ENCODE peak calls at places on chromosomes 7 and 10, in six cellular contexts. D, R, L, M, O and H are unnamed samples.

GRCh38 chr10:79072994-79073654 is 4.4 kb downstream of the ZMIZ1 start:
- DNase-seq in D (no peak), R (no peak), L (no peak), M (no peak), O (no peak), H (no peak)

GRCh38 chr10:64023926-64024465 is 502.8 kb downstream of the REEP3 start:
- DNase-seq in D (no peak), R (no peak), L (no peak), M (no peak), O (no peak), H (no peak)

GRCh38 chr7:4748267-4748666 is 27.2 kb upstream of the AP5Z1 start:
- DNase-seq in D (no peak), R (no peak), L (no peak), M (no peak), O (no peak), H (no peak)

GRCh38 chr7:100641463-100641859 is at the start of gene TFR2:
- DNase-seq in D (no peak), R (no peak), L (no peak), M (no peak), O (no peak), H (no peak)

GRCh38 chr10:71516890-71517289 is 120.2 kb downstream of the CDH23 start:
- DNase-seq in D (no peak), R (no peak), L (no peak), M (no peak), O (no peak), H (no peak)

GRCh38 chr7:123204206-123204835 is 4.6 kb upstream of the SLC13A1 start:
- DNase-seq in D (no peak), R (no peak), L (no peak), M (no peak), O (no peak), H (no peak)

GRCh38 chr10:7193369-7193768 is 217.5 kb downstream of the SFMBT2 start:
- DNase-seq in D (no peak), R (no peak), L (no peak), M (no peak), O (no peak), H (no peak)

GRCh38 chr10:58237014-58237830 is 30.5 kb downstream of the IPMK start:
- DNase-seq in D (peak), R (no peak), L (no peak), M (peak), O (no peak), H (no peak)

GRCh38 chr10:117257701-117258100 is 16.8 kb downstream of the SLC18A2 start:
- DNase-seq in D (no peak), R (no peak), L (no peak), M (no peak), O (no peak), H (no peak)

GRCh38 chr7:27686315-27686714 is 23.6 kb upstream of the HIBADH start:
- DNase-seq in D (no peak), R (no peak), L (no peak), M (peak), O (no peak), H (no peak)

GRCh38 chr7:25262586-25262985 is 34.3 kb upstream of the NPVF start:
- DNase-seq in D (no peak), R (no peak), L (no peak), M (peak), O (no peak), H (no peak)

GRCh38 chr10:28926932-28927331 is 249.6 kb downstream of the BAMBI start:
- DNase-seq in D (no peak), R (no peak), L (no peak), M (no peak), O (no peak), H (no peak)

GRCh38 chr10:78937800-78938694 is 130.7 kb upstream of the ZMIZ1 start:
- DNase-seq in D (no peak), R (no peak), L (no peak), M (no peak), O (no peak), H (no peak)

GRCh38 chr7:30813466-30813865 is 42.2 kb downstream of the MINDY4 start:
- DNase-seq in D (no peak), R (no peak), L (peak), M (no peak), O (no peak), H (no peak)

GRCh38 chr10:30027057-30028005 is 32.1 kb downstream of the JCAD start:
- DNase-seq in D (peak), R (peak), L (peak), M (no peak), O (no peak), H (no peak)

GRCh38 chr10:132746801-132747625 is 38.9 kb downstream of the NKX6-2 start:
- DNase-seq in D (no peak), R (no peak), L (no peak), M (no peak), O (no peak), H (no peak)

GRCh38 chr7:70647801-70648491 is 484.0 kb upstream of the GALNT17 start:
- DNase-seq in D (no peak), R (no peak), L (no peak), M (no peak), O (no peak), H (no peak)

GRCh38 chr7:18087031-18087686 is 59.5 kb upstream of the PRPS1L1 start:
- DNase-seq in D (no peak), R (peak), L (no peak), M (peak), O (peak), H (no peak)

GRCh38 chr7:18087687-18088078 is 60.0 kb upstream of the PRPS1L1 start:
- DNase-seq in D (no peak), R (peak), L (no peak), M (no peak), O (peak), H (no peak)

GRCh38 chr7:18081617-18082016 is 54.0 kb upstream of the PRPS1L1 start:
- DNase-seq in D (no peak), R (no peak), L (no peak), M (no peak), O (no peak), H (no peak)

GRCh38 chr7:18082169-18082568 is 54.5 kb upstream of the PRPS1L1 start:
- DNase-seq in D (no peak), R (no peak), L (no peak), M (no peak), O (no peak), H (no peak)

DNA sequence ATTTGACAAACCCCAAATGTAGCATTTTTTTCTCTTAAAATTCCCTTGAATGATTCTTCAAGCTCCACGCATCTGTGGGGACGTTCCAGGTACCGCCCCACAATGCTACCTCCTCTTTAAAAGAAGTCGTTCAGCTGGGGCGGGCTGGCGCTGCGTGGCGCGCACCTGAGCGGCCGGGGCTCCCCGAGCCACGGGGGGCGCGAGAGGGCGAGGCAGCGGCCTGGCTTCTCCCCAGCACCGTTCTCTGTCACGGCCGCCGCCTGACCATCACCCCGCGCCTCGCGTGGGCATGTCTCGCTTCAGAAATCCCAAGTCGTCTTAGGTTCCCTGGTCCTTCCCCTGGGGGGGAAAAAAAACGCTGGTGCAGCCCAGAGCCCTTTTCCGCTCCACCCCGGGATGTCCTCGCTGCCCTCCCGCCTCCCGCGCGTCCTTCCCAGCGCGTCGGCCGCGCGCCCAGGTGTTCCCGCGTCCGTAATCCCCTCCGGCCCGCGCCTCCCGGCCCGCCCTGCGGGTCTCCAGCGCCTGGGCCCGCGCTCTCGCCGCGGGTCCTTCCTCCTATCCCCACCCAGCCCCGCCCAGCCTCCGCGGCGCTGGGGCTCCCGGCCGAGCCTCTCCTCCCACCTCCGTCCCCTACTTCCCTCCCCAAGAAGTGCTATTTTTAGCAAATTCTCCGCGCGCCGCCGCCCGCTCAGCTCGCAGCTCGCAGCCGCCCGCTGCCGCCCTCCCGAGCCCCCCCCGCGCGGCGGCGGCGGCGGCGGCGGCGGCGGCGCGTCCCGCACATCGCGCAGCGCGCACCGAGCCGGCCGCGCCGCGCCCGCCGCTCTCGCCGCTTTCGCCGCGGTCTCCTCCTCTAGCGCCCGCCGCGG is 58.8 kb upstream of the PRPS1L1 start:
- DNase-seq in D (no peak), R (peak), L (peak), M (peak), O (peak), H (no peak)
- TF ChIP-seq CTCF in D (peak), R (no peak), L (no peak), M (peak), O (peak), H (no peak)

DNA sequence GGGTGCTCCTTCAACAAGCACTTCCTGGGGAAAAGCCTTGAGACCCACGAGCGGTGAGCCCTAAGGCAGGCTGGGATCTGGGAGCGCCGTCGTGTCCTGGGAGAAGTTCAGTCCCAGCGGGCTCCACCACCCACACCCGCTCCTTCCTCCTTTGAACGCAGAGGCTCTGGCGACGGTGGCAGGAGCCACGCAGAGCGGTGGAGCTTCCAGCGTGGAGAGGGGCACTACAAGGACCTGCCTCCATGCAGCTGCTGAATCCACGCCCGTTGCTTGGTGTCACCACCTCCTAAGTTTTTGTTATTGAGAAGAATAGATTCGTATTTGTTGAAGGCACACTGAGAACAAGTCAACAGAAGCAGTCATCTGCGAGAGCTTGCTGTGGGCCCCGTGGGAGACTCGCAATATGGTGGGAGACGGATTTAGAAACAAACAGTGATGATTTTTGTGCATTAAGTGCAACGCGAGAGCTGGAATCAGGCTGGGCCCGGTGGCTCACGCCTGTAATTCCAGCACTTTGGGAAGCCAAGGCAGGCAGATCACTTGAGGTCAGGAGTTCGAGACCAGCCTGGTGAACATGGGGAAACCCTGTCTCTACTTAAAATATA is 60.1 kb upstream of the SDK1 start:
- DNase-seq in D (no peak), R (no peak), L (no peak), M (no peak), O (no peak), H (no peak)
- TF ChIP-seq CTCF in D (no peak), R (no peak), L (no peak), M (no peak), O (no peak), H (no peak)

DNA sequence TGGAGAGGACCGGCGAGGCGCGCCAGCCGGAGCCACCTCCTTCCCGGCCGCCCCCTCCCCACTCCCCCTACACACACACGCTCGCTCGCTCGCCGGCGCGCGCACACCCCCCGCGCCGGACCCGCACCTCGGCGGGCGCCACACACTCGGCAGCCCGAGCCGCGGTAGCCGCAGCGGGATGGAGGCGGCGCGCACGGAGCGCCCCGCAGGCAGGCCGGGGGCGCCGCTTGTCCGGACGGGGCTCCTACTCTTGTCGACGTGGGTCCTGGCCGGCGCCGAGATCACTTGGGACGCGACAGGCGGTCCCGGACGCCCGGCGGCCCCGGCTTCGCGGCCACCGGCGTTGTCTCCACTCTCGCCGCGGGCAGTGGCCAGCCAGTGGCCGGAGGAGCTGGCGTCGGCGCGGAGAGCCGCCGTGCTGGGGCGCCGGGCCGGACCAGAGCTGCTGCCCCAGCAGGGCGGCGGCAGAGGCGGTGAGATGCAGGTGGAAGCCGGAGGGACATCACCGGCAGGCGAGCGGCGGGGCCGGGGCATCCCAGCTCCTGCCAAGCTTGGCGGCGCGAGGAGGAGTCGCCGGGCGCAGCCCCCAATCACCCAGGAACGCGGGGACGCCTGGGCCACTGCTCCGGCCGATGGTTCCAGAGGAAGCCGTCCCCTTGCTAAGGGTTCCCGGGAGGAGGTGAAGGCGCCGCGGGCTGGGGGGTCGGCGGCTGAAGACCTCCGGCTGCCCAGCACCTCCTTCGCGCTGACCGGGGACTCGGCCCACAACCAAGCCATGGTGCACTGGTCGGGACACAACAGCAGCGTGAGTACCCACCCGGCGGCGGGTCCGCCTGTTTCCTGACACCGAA is at the start of gene SORCS3:
- DNase-seq in D (no peak), R (no peak), L (no peak), M (no peak), O (peak), H (no peak)
- TF ChIP-seq CTCF in D (no peak), R (no peak), L (no peak), M (no peak), O (no peak), H (no peak)

DNA sequence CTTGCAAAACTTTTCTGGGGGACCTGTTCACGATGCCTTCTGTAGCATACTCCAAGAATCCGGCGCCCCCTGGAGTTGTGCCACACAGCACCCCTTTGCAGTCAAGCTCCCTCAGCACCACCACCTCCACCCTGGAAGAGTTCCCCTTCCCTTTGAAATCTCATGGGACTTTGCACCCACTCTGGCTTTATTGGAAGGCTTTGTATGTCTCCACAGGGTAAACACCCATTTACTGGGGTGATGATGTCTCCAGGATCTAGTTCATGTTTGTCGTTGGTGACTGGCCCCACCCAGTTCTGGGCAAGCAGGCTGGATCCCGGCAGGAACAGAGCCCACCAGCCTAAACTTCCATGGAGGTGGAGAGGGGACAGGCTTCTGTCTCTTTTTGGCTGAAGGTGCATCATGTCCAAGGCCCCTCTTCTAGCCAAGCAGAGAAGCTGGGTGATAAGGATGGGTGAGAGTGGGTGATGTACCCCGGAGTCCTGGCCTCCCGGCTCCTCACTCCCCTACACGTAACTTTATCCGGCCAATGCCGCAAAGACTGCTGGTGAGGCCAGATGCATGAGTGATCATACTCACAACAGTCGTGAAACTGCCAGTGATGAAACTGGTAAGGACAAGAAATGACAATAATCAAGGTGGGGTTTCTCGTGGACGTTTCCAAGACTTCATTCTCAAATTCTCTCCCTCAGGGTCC is 727 bp upstream of the CLDN4 start:
- DNase-seq in D (no peak), R (peak), L (no peak), M (no peak), O (peak), H (no peak)
- TF ChIP-seq CTCF in D (peak), R (no peak), L (no peak), M (no peak), O (peak), H (no peak)

GRCh38 chr10:52729259-52730104 is 43.1 kb downstream of the MBL2 start:
- DNase-seq in D (peak), R (no peak), L (no peak), M (peak), O (peak), H (no peak)
- TF ChIP-seq CTCF in D (peak), R (peak), L (peak), M (peak), O (peak), H (no peak)

GRCh38 chr10:102714621-102715455 is at the start of gene SFXN2:
- DNase-seq in D (no peak), R (no peak), L (no peak), M (no peak), O (peak), H (no peak)

GRCh38 chr10:102712843-102713242 is 1.4 kb downstream of the ARL3 start:
- DNase-seq in D (no peak), R (no peak), L (no peak), M (no peak), O (no peak), H (no peak)

GRCh38 chr10:102715880-102716279 is 1.4 kb downstream of the SFXN2 start:
- DNase-seq in D (no peak), R (no peak), L (no peak), M (no peak), O (no peak), H (no peak)

GRCh38 chr10:102713483-102713813 is 749 bp downstream of the ARL3 start:
- DNase-seq in D (no peak), R (no peak), L (no peak), M (no peak), O (no peak), H (no peak)

GRCh38 chr10:102713814-102714620 is at the start of gene ARL3:
- DNase-seq in D (peak), R (peak), L (peak), M (peak), O (peak), H (peak)
- TF ChIP-seq CTCF in D (peak), R (peak), L (peak), M (peak), O (peak), H (no peak)

DNA sequence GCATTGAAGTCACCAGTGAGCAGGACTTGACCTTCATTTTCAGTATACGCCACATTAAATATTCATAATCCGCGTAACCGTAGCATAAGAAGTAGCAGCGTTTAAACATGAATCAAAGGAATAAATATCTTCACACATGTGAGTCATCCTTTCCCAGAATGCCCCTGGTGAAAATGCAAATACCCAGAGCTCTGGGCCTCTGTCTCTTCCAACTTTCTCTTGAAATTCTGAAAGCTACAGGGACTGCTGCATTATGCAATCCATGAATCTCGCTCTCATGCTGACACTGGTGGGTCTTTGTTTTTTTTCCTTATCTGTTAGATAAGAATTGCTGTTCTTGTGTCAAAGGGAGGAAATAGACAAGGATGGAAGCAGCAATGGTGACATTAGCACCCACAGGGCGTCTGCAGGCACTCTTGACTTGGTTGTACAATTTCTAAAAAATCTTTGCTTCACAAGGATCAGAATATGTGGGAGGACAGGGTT is 390.5 kb downstream of the KCNMA1 start:
- DNase-seq in D (no peak), R (no peak), L (no peak), M (peak), O (peak), H (no peak)
- TF ChIP-seq CTCF in D (no peak), R (no peak), L (no peak), M (no peak), O (no peak), H (no peak)

DNA sequence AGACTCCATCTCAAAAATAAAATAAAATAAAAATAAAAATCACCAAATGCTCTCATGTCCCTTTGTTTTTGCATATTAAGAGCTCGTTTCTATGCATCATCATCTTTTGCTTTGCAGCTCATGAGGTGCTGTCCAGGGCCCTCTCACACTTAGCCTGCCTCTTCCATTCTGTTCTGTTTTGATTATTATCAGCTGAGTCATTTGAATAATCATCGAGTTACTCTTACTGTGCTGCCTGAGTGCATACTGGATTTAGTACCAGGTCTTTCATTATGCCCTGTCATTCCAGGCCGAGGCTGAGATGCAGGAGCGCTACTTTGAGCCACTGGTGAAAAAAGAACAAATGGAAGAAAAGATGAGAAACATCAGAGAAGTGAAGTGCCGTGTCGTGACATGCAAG is 33.0 kb downstream of the UCMA start:
- DNase-seq in D (no peak), R (no peak), L (no peak), M (no peak), O (no peak), H (no peak)
- TF ChIP-seq CTCF in D (no peak), R (no peak), L (no peak), M (no peak), O (no peak), H (no peak)

GRCh38 chr7:142654398-142654797 is 94.9 kb upstream of the PRSS1 start:
- DNase-seq in D (no peak), R (no peak), L (no peak), M (no peak), O (no peak), H (no peak)
- TF ChIP-seq CTCF in D (no peak), R (no peak), L (no peak), M (peak), O (no peak), H (no peak)